ENCODE peak calls at places on chromosomes 12 and 14, in four cellular contexts. Q, R, M and J are unnamed samples.

GRCh38 chr12:52232916-52233461 is at the start of gene KRT7:
- DNase-seq in Q (peak), R (no peak), M (no peak), J (no peak)

GRCh38 chr12:63276537-63277365 is 125.8 kb upstream of the AVPR1A start:
- DNase-seq in Q (peak), R (no peak), M (peak), J (no peak)

GRCh38 chr12:132723764-132724140 is 13.1 kb downstream of the PGAM5 start:
- DNase-seq in Q (no peak), R (no peak), M (no peak), J (no peak)

GRCh38 chr12:26845984-26846383 is 13.0 kb upstream of the ITPR2 start:
- DNase-seq in Q (no peak), R (no peak), M (no peak), J (no peak)

GRCh38 chr12:674272-674781 is 11.1 kb upstream of the NINJ2 start:
- DNase-seq in Q (no peak), R (no peak), M (peak), J (no peak)

GRCh38 chr12:47990351-47991105 is 13.7 kb downstream of the COL2A1 start:
- DNase-seq in Q (no peak), R (no peak), M (peak), J (peak)

GRCh38 chr14:100471451-100472093 is 115.6 kb downstream of the BEGAIN start:
- DNase-seq in Q (no peak), R (no peak), M (no peak), J (no peak)

GRCh38 chr12:41795910-41796309 is 348.8 kb downstream of the GXYLT1 start:
- DNase-seq in Q (peak), R (no peak), M (no peak), J (no peak)

GRCh38 chr14:25537846-25538455 is 488.0 kb upstream of the STXBP6 start:
- DNase-seq in Q (peak), R (no peak), M (peak), J (peak)

GRCh38 chr14:69260246-69260978 is 454 bp downstream of the GALNT16 start:
- DNase-seq in Q (peak), R (no peak), M (no peak), J (peak)

GRCh38 chr12:31324845-31325523 is 966 bp downstream of the SINHCAF start:
- DNase-seq in Q (peak), R (peak), M (peak), J (peak)

GRCh38 chr12:124294686-124295315 is at the start of gene RFLNA:
- DNase-seq in Q (no peak), R (no peak), M (no peak), J (no peak)

GRCh38 chr12:54352022-54352531 is 12.2 kb downstream of the GPR84 start:
- DNase-seq in Q (no peak), R (peak), M (no peak), J (no peak)

GRCh38 chr12:47394070-47394469 is 311.8 kb downstream of the RPAP3 start:
- DNase-seq in Q (peak), R (no peak), M (no peak), J (no peak)

GRCh38 chr14:32594766-32595165 is 265.7 kb downstream of the AKAP6 start:
- DNase-seq in Q (no peak), R (no peak), M (no peak), J (no peak)

GRCh38 chr12:6950401-6950801 is 755 bp upstream of the PTPN6 start:
- DNase-seq in Q (no peak), R (no peak), M (peak), J (no peak)

GRCh38 chr12:75714462-75715322 is 203.3 kb upstream of the KRR1 start:
- DNase-seq in Q (peak), R (no peak), M (no peak), J (no peak)

GRCh38 chr12:11768233-11768965 is 118.9 kb downstream of the ETV6 start:
- DNase-seq in Q (no peak), R (no peak), M (no peak), J (no peak)

GRCh38 chr14:33987565-33988080 is 36.7 kb upstream of the EGLN3 start:
- DNase-seq in Q (peak), R (no peak), M (no peak), J (no peak)

GRCh38 chr14:63510538-63510937 is 32.6 kb downstream of the PPP2R5E start:
- DNase-seq in Q (no peak), R (no peak), M (peak), J (no peak)

GRCh38 chr14:31229638-31230229 is 22.1 kb upstream of the HECTD1 start:
- DNase-seq in Q (peak), R (peak), M (peak), J (no peak)

GRCh38 chr12:48078901-48079300 is 27.0 kb downstream of the SENP1 start:
- DNase-seq in Q (no peak), R (no peak), M (peak), J (no peak)

GRCh38 chr12:95629392-95629791 is 78.1 kb upstream of the USP44 start:
- DNase-seq in Q (no peak), R (no peak), M (no peak), J (no peak)

GRCh38 chr12:31965090-31965489 is 5.9 kb downstream of the RESF1 start:
- DNase-seq in Q (no peak), R (no peak), M (peak), J (no peak)

GRCh38 chr12:14216405-14217294 is 148.8 kb upstream of the ATF7IP start:
- DNase-seq in Q (no peak), R (no peak), M (peak), J (no peak)

GRCh38 chr12:19021646-19022045 is 107.9 kb upstream of the PLEKHA5 start:
- DNase-seq in Q (peak), R (no peak), M (no peak), J (no peak)

GRCh38 chr12:88878295-88878694 is 298.0 kb upstream of the KITLG start:
- DNase-seq in Q (no peak), R (no peak), M (no peak), J (no peak)

GRCh38 chr12:97308576-97309198 is 153.9 kb upstream of the RMST start:
- DNase-seq in Q (peak), R (no peak), M (peak), J (no peak)

GRCh38 chr14:59529189-59529588 is 44.9 kb downstream of the JKAMP start:
- DNase-seq in Q (no peak), R (no peak), M (no peak), J (no peak)

GRCh38 chr12:40068416-40068815 is 37.5 kb downstream of the SLC2A13 start:
- DNase-seq in Q (no peak), R (no peak), M (no peak), J (no peak)

GRCh38 chr12:54036620-54037359 is 3.9 kb downstream of the HOXC5 start:
- DNase-seq in Q (peak), R (no peak), M (peak), J (no peak)

GRCh38 chr12:12736759-12737676 is 19.9 kb downstream of the CDKN1B start:
- DNase-seq in Q (peak), R (peak), M (peak), J (no peak)

GRCh38 chr14:46820291-46820690 is 168.7 kb upstream of the RPL10L start:
- DNase-seq in Q (no peak), R (no peak), M (no peak), J (no peak)

GRCh38 chr12:17335487-17335886 is 729.5 kb upstream of the LMO3 start:
- DNase-seq in Q (no peak), R (no peak), M (no peak), J (no peak)

GRCh38 chr14:33369972-33370371 is 431.3 kb downstream of the NPAS3 start:
- DNase-seq in Q (no peak), R (no peak), M (no peak), J (no peak)

DNA sequence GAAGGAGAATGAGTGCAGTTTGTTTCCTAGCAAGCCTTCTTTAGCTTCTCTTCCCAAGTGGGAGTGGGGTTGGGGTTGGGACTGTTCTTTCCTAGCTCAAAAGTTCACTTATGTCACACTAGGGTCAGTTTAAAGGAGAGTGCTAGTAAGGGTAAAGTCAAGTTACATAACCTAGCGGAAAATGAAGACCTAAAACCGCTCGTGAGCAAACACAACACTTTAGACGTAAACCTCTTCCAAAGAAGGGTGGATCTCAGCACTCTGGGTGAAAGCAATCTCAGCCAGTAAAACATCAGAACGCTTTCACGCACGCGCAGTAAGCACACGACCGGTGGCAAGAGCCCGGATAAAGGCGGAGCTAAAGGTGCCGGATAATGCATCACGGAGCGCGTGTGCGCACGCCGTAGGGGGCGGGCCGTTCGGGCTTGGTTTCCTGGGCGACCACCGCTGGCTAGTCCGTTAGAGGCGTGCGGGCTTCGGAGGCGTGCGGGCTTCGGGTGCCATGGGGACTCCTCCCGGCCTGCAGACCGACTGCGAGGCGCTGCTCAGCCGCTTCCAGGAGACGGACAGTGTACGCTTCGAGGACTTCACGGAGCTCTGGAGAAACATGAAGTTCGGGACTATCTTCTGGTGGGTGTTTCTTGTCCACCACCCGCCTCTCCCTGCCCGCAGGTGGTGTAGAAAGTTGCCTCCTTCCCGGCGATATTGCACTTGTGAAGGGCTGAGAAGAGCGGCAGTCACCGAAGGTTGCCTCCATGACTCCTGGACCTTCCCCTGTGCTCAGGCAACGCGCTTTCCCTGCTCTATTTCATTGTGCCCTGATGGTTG is at the start of gene SNAPC1:
- DNase-seq in Q (peak), R (peak), M (peak), J (peak)
- TF ChIP-seq POLR2A in Q (peak), R (peak), M (peak), J (peak)

GRCh38 chr12:68835333-68835908 is 27.4 kb downstream of the MDM2 start:
- DNase-seq in Q (no peak), R (no peak), M (no peak), J (no peak)

GRCh38 chr12:68837215-68837614 is 29.2 kb downstream of the MDM2 start:
- DNase-seq in Q (no peak), R (no peak), M (no peak), J (no peak)

GRCh38 chr12:68839183-68840147 is 31.5 kb downstream of the MDM2 start:
- DNase-seq in Q (no peak), R (no peak), M (no peak), J (no peak)

GRCh38 chr12:68841717-68842116 is 33.7 kb downstream of the MDM2 start:
- DNase-seq in Q (no peak), R (no peak), M (no peak), J (no peak)

GRCh38 chr12:68838046-68838886 is 30.3 kb downstream of the MDM2 start:
- DNase-seq in Q (no peak), R (no peak), M (no peak), J (no peak)
- TF ChIP-seq POLR2A in Q (no peak), R (no peak), M (no peak), J (peak)

GRCh38 chr14:105086833-105087307 is 21.6 kb upstream of the GPR132 start:
- DNase-seq in Q (peak), R (peak), M (peak), J (peak)
- TF ChIP-seq POLR2A in Q (peak), R (no peak), M (no peak), J (peak)

GRCh38 chr12:56164345-56164729 is 6.2 kb downstream of the MYL6 start:
- DNase-seq in Q (no peak), R (no peak), M (no peak), J (no peak)
- TF ChIP-seq POLR2A in Q (no peak), R (no peak), M (no peak), J (no peak)

GRCh38 chr14:73760598-73761586 is 46.7 kb upstream of the PNMA1 start:
- DNase-seq in Q (no peak), R (no peak), M (no peak), J (no peak)

GRCh38 chr14:73761621-73762355 is 47.6 kb upstream of the PNMA1 start:
- DNase-seq in Q (no peak), R (no peak), M (peak), J (no peak)

GRCh38 chr14:73764406-73764805 is 50.2 kb upstream of the PNMA1 start:
- DNase-seq in Q (no peak), R (no peak), M (no peak), J (no peak)

GRCh38 chr14:73763396-73763795 is 49.2 kb upstream of the PNMA1 start:
- DNase-seq in Q (no peak), R (no peak), M (no peak), J (no peak)

DNA sequence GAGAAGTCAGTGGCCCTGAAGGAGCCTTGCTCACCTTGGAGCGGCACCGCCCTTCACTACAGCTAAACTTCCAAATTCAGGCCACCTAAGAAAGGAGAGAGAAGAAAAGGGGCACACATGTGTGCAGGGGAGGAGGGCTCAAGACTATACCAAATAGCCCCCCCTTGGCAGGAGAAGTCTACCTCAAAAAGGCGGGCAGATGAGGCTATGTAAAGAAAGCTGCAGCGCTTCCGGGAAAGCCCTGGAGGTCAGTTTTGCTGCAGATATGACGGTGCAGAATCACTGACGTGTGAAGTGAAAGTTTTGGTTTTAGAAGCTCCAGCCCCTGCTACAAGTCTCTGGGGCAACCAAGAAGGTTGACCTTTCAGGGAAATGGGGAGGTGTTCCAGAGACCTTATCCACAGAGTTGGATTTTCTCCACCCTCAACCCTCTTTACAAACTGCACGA is 48.2 kb upstream of the PNMA1 start:
- DNase-seq in Q (peak), R (no peak), M (no peak), J (no peak)
- TF ChIP-seq POLR2A in Q (no peak), R (no peak), M (no peak), J (peak)

GRCh38 chr14:75630695-75631452 is 29.8 kb downstream of the ERG28 start:
- DNase-seq in Q (no peak), R (no peak), M (no peak), J (no peak)
- TF ChIP-seq POLR2A in Q (no peak), R (no peak), M (no peak), J (no peak)